ENCODE peak calls at places on chromosomes 3 and 15, in ten cellular contexts. R is pancreas; S is thoracic aorta; A is heart left ventricle; V is SJSA1; X is aorta; Y is CD8-positive, alpha-beta memory T cell; C is CD4-positive, CD25-positive, alpha-beta regulatory T cell; P is tibial nerve; O is CD8-positive, alpha-beta T cell. T is an unnamed sample.

GRCh38 chr3:9420850-9421549 is 23.6 kb downstream of the SETD5 start:
- DNase-seq in X (no peak), C (no peak), V (no peak), S (no peak), R (no peak), P (no peak), Y (no peak), O (no peak), A (no peak), T (no peak)

GRCh38 chr15:69783211-69783610 is 314.5 kb downstream of the TLE3 start:
- DNase-seq in X (no peak), V (no peak), R (no peak), A (no peak), P (no peak), Y (no peak), O (no peak), C (no peak), S (no peak), T (no peak)

GRCh38 chr3:195441476-195441970 is 1.3 kb downstream of the ACAP2 start:
- DNase-seq in A (no peak), C (peak; percentile 39), X (no peak), P (no peak), Y (no peak), O (no peak), S (no peak), V (no peak), R (no peak), T (no peak)

GRCh38 chr3:108201258-108201657 is 21.0 kb downstream of the IFT57 start:
- DNase-seq in X (no peak), Y (no peak), R (no peak), O (no peak), P (no peak), S (no peak), V (no peak), A (no peak), C (no peak), T (no peak)

GRCh38 chr3:189790658-189791057 is 159.5 kb downstream of the TP63 start:
- DNase-seq in A (no peak), O (no peak), Y (no peak), R (no peak), C (peak; percentile 1), X (no peak), P (no peak), S (no peak), V (peak; percentile 8), T (no peak)

GRCh38 chr3:197206913-197207312 is 91.5 kb downstream of the DLG1 start:
- DNase-seq in C (no peak), S (no peak), Y (no peak), V (no peak), X (no peak), O (no peak), P (no peak), R (no peak), A (no peak), T (no peak)

GRCh38 chr3:72345980-72346379 is 502.3 kb downstream of the SHQ1 start:
- DNase-seq in C (no peak), Y (no peak), R (no peak), V (no peak), O (no peak), A (no peak), S (no peak), X (peak; percentile 60), P (no peak), T (no peak)

GRCh38 chr3:46946856-46947544 is 29.5 kb downstream of the CCDC12 start:
- DNase-seq in X (no peak), R (peak; percentile 64), Y (peak; percentile 77), O (peak; percentile 68), V (no peak), S (no peak), C (peak; percentile 84), P (no peak), A (peak; percentile 72), T (peak; percentile 42)

DNA sequence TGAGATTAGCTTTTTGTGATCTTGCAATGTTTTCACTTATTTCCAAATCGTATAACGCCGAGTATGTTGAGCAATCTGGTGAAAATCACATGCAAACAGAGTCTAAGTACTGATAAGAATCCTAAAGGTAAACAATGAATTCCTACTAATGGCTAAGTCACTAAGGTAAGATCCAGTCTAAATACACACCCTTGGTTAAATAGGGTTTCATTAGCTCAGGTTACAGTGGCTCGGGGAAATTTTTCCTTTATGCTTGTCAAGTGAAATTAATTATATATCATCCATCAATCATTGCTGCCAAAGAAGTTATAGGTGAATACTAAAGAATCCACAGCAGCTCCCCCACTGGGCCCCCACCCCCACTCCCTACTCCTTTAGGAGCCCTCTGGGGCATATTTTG is 139.3 kb downstream of the SOX2 start:
- DNase-seq in C (no peak), P (no peak), Y (no peak), V (no peak), S (no peak), A (no peak), R (no peak), X (no peak), O (no peak), T (no peak)
- H3K4me3 ChIP-seq in C (no peak overlapping the region), P (no peak overlapping the region), Y (no peak overlapping the region), V (no peak overlapping the region), S (no peak overlapping the region), A (no peak overlapping the region), R (no peak overlapping the region), X (no peak overlapping the region), O (no peak overlapping the region), T (no peak overlapping the region)

GRCh38 chr15:23897576-23897975 is 210.5 kb upstream of the NDN start:
- DNase-seq in Y (no peak), A (peak; percentile 62), P (no peak), C (no peak), X (peak; percentile 76), S (no peak), V (no peak), R (peak; percentile 13), O (no peak), T (no peak)

DNA sequence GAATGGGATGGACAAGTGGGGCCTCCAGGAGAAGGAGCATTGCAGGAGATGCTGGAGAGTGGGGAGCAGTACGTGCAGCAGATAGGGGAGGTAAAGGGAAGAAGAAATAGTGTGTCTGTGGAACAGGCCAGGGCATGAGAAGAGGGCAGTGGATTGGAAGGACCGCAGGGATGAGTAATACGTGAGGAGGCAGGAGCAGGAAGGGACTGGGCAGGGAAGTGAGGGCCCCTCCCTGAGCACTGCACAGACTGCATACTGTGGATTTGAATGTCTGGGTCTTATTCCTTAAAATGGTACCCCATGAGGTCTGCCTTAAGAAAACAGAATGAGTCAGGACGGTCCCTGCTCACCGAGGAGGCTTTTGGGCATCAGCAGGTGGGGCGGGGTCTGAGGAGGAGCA is 210.0 kb upstream of the NDN start:
- DNase-seq in Y (no peak), A (no peak), C (no peak), S (no peak), V (no peak), O (no peak), P (no peak), X (no peak), R (no peak), T (no peak)
- H3K27ac ChIP-seq in Y (no peak overlapping the region), A (no peak overlapping the region), C (no peak overlapping the region), S (no peak overlapping the region), V (no peak overlapping the region), O (no peak overlapping the region), P (no peak overlapping the region), X (no peak overlapping the region), R (no peak overlapping the region), T (no peak overlapping the region)

DNA sequence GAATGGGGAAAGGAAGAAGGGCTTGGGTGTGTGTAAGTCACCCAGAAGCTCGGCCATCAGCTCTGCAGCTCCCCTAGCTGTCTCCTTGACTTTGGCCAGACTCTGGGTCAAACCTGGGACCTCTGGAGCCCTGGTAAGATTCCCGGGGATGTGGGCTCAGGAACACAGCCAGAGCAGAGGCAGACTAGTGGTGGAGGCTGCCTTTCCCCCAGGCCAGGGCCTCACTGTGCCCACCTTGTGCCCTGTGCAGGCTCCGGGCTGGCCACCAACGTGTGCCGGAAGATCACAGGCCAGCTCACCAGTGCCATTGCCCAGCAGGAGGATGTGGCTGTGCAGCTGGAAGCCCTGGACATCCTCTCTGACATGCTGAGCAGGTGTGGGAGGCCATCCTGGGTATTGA is 11.5 kb downstream of the CAND2 start:
- DNase-seq in Y (no peak), C (no peak), V (no peak), S (no peak), A (no peak), R (no peak), P (no peak), X (peak; percentile 64), O (no peak), T (no peak)
- H3K36me3 ChIP-seq in Y (no peaks in the 10 kb centered on the region), C (no peaks in the 10 kb centered on the region), V (no peaks in the 10 kb centered on the region), S (peaks cover 28% of the 10 kb centered on the region), A (peaks cover 61% of the 10 kb centered on the region), R (no peaks in the 10 kb centered on the region), P (no peaks in the 10 kb centered on the region), X (peaks cover 3% of the 10 kb centered on the region), O (no peaks in the 10 kb centered on the region), T (no peaks in the 10 kb centered on the region)

GRCh38 chr3:128483657-128484403 is 9.2 kb downstream of the GATA2 start:
- DNase-seq in O (no peak), R (no peak), A (peak; percentile 62), P (no peak), Y (no peak), X (peak; percentile 70), V (no peak), C (no peak), S (no peak), T (no peak)
- H3K4me3 ChIP-seq in O (peak overlapping the region; percentile 23), R (no peak overlapping the region), A (peak overlapping the region; percentile 84), P (no peak overlapping the region), Y (peak overlapping the region; percentile 37), X (no peak overlapping the region), V (no peak overlapping the region), C (no peak overlapping the region), S (peak overlapping the region; percentile 18), T (no peak overlapping the region)

GRCh38 chr3:28916713-28917499 is 364.0 kb upstream of the RBMS3 start:
- DNase-seq in V (peak; percentile 61), C (peak; percentile 62), S (peak; percentile 19), O (no peak), P (peak; percentile 40), A (no peak), Y (no peak), X (peak; percentile 81), R (no peak), T (peak; percentile 80)
- H3K27ac ChIP-seq in V (peak overlapping the region; percentile 5), C (no peak overlapping the region), S (peak overlapping the region; percentile 63), O (no peak overlapping the region), P (peak overlapping the region; percentile 21), A (peak overlapping the region; percentile 67), Y (no peak overlapping the region), X (no peak overlapping the region), R (no peak overlapping the region), T (peak overlapping the region; percentile 18)